ENCODE peak calls at places on chromosomes 12 and 14, in seven cellular contexts. One of them, this sample, is unnamed.
A peak's percentile ranks its signal among the peaks of the same experiment; 100 is the strongest.

GRCh38 chr12:88726806-88727722 is 146.8 kb upstream of the KITLG start:
- DNase-seq in Caki2: no peak
- DNase-seq in MG63: peak; percentile 55
- DNase-seq in GM10248: no peak
- DNase-seq in cardiac septum: no peak
- DNase-seq in EH: peak; percentile 72
- DNase-seq in right atrium auricular region: no peak
- DNase-seq in this sample: no peak

GRCh38 chr12:11085419-11085818 is 6.7 kb downstream of the TAS2R43 start:
- DNase-seq in Caki2: no peak
- DNase-seq in MG63: no peak
- DNase-seq in GM10248: no peak
- DNase-seq in cardiac septum: no peak
- DNase-seq in EH: no peak
- DNase-seq in right atrium auricular region: no peak
- DNase-seq in this sample: no peak

GRCh38 chr12:96208801-96209534 is 14.8 kb downstream of the ELK3 start:
- DNase-seq in Caki2: no peak
- DNase-seq in MG63: no peak
- DNase-seq in GM10248: no peak
- DNase-seq in cardiac septum: no peak
- DNase-seq in EH: no peak
- DNase-seq in right atrium auricular region: no peak
- DNase-seq in this sample: no peak

GRCh38 chr14:68694516-68695235 is 98.2 kb downstream of the ZFP36L1 start:
- DNase-seq in Caki2: no peak
- DNase-seq in MG63: peak; percentile 41
- DNase-seq in GM10248: no peak
- DNase-seq in cardiac septum: peak; percentile 66
- DNase-seq in EH: no peak
- DNase-seq in right atrium auricular region: no peak
- DNase-seq in this sample: no peak

GRCh38 chr12:55830601-55831406 is 1.4 kb upstream of the DNAJC14 start:
- DNase-seq in Caki2: no peak
- DNase-seq in MG63: peak; percentile 40
- DNase-seq in GM10248: peak; percentile 65
- DNase-seq in cardiac septum: peak; percentile 87
- DNase-seq in EH: peak; percentile 59
- DNase-seq in right atrium auricular region: peak; percentile 92
- DNase-seq in this sample: peak; percentile 29

GRCh38 chr14:102527255-102528232 is 18.0 kb upstream of the ANKRD9 start:
- DNase-seq in Caki2: peak; percentile 80
- DNase-seq in MG63: peak; percentile 77
- DNase-seq in GM10248: no peak
- DNase-seq in cardiac septum: no peak
- DNase-seq in EH: peak; percentile 41
- DNase-seq in right atrium auricular region: no peak
- DNase-seq in this sample: no peak

GRCh38 chr12:122538496-122538895 is 11.4 kb downstream of the KNTC1 start:
- DNase-seq in Caki2: no peak
- DNase-seq in MG63: no peak
- DNase-seq in GM10248: no peak
- DNase-seq in cardiac septum: no peak
- DNase-seq in EH: no peak
- DNase-seq in right atrium auricular region: no peak
- DNase-seq in this sample: no peak

GRCh38 chr12:49088190-49088931 is 6.2 kb downstream of the DHH start:
- DNase-seq in Caki2: peak; percentile 93
- DNase-seq in MG63: peak; percentile 80
- DNase-seq in GM10248: peak; percentile 83
- DNase-seq in cardiac septum: peak; percentile 89
- DNase-seq in EH: peak; percentile 90
- DNase-seq in right atrium auricular region: peak; percentile 72
- DNase-seq in this sample: peak; percentile 53

GRCh38 chr12:99390707-99391106 is 256.8 kb upstream of the GARIN6 start:
- DNase-seq in Caki2: peak; percentile 4
- DNase-seq in MG63: peak; percentile 34
- DNase-seq in GM10248: peak; percentile 19
- DNase-seq in cardiac septum: no peak
- DNase-seq in EH: no peak
- DNase-seq in right atrium auricular region: no peak
- DNase-seq in this sample: no peak

GRCh38 chr12:58919271-58920101 is 818 bp downstream of the LRIG3 start:
- DNase-seq in Caki2: peak; percentile 65
- DNase-seq in MG63: peak; percentile 32
- DNase-seq in GM10248: peak; percentile 42
- DNase-seq in cardiac septum: no peak
- DNase-seq in EH: peak; percentile 50
- DNase-seq in right atrium auricular region: no peak
- DNase-seq in this sample: no peak

GRCh38 chr12:71755146-71755892 is 656 bp downstream of the RAB21 start:
- DNase-seq in Caki2: peak; percentile 76
- DNase-seq in MG63: no peak
- DNase-seq in GM10248: peak; percentile 71
- DNase-seq in cardiac septum: no peak
- DNase-seq in EH: peak; percentile 67
- DNase-seq in right atrium auricular region: peak; percentile 70
- DNase-seq in this sample: peak; percentile 15

GRCh38 chr14:55433880-55434804 is 6.3 kb downstream of the TBPL2 start:
- DNase-seq in Caki2: no peak
- DNase-seq in MG63: no peak
- DNase-seq in GM10248: no peak
- DNase-seq in cardiac septum: no peak
- DNase-seq in EH: no peak
- DNase-seq in right atrium auricular region: no peak
- DNase-seq in this sample: no peak

GRCh38 chr12:16150290-16150689 is 127.2 kb downstream of the SLC15A5 start:
- DNase-seq in Caki2: no peak
- DNase-seq in MG63: no peak
- DNase-seq in GM10248: no peak
- DNase-seq in cardiac septum: no peak
- DNase-seq in EH: no peak
- DNase-seq in right atrium auricular region: no peak
- DNase-seq in this sample: no peak

GRCh38 chr12:86683568-86683991 is 427.4 kb upstream of the MGAT4C start:
- DNase-seq in Caki2: peak; percentile 43
- DNase-seq in MG63: no peak
- DNase-seq in GM10248: no peak
- DNase-seq in cardiac septum: no peak
- DNase-seq in EH: no peak
- DNase-seq in right atrium auricular region: no peak
- DNase-seq in this sample: no peak

GRCh38 chr14:80127466-80127865 is 83.8 kb downstream of the DIO2 start:
- DNase-seq in Caki2: no peak
- DNase-seq in MG63: no peak
- DNase-seq in GM10248: no peak
- DNase-seq in cardiac septum: no peak
- DNase-seq in EH: no peak
- DNase-seq in right atrium auricular region: no peak
- DNase-seq in this sample: no peak

This sample was measured in AG09319.